ENCODE peak calls at places on chromosomes 13 and 19, in eight cellular contexts. E is frontal cortex; L is cardiac muscle cell; X is progenitor cell of endocrine pancreas; R is activated CD4-positive, alpha-beta T cell treated with anti-CD3 and anti-CD28 coated beads, Interleukin-2, amount 50 U/mL, for 24 hours; H is NCI-H1092; M is CD4-positive, CD25-positive, alpha-beta regulatory T cell; D is memory B cell. G is an unnamed sample.

GRCh38 chr19:5563941-5564612 is 3.7 kb downstream of the TINCR start:
- DNase-seq in E (no peak), L (no peak), X (no peak), R (no peak), H (no peak), M (no peak), D (no peak), G (no peak)

GRCh38 chr19:1258707-1259205 is 10.4 kb downstream of the MIDN start:
- DNase-seq in E (no peak), L (no peak), X (no peak), R (no peak), H (no peak), M (no peak), D (no peak), G (no peak)

GRCh38 chr13:64817721-64818120 is 2412.4 kb downstream of the PCDH9 start:
- DNase-seq in E (no peak), L (no peak), X (no peak), R (no peak), H (no peak), M (no peak), D (no peak), G (no peak)

GRCh38 chr19:31214086-31214485 is 135.2 kb downstream of the TSHZ3 start:
- DNase-seq in E (no peak), L (no peak), X (no peak), R (peak; percentile 59), H (no peak), M (peak; percentile 59), D (no peak), G (no peak)

GRCh38 chr19:39160889-39161672 is 35.5 kb downstream of the PAK4 start:
- DNase-seq in E (no peak), L (no peak), X (no peak), R (no peak), H (no peak), M (no peak), D (no peak), G (no peak)

GRCh38 chr13:58953638-58954037 is 1210.1 kb downstream of the DIAPH3 start:
- DNase-seq in E (no peak), L (no peak), X (no peak), R (no peak), H (no peak), M (no peak), D (no peak), G (no peak)

GRCh38 chr13:49533586-49534269 is 38.0 kb downstream of the PHF11 start:
- DNase-seq in E (no peak), L (no peak), X (no peak), R (no peak), H (no peak), M (no peak), D (no peak), G (no peak)

GRCh38 chr19:44141191-44142013 is at the start of gene ZNF234:
- DNase-seq in E (peak; percentile 88), L (peak; percentile 89), X (peak; percentile 65), R (peak; percentile 47), H (peak; percentile 46), M (peak; percentile 61), D (peak; percentile 45), G (peak; percentile 72)

GRCh38 chr19:35223856-35224505 is 4.6 kb downstream of the FAM187B start:
- DNase-seq in E (no peak), L (no peak), X (no peak), R (no peak), H (no peak), M (no peak), D (no peak), G (no peak)

GRCh38 chr13:104008571-104009435 is 942.6 kb upstream of the SLC10A2 start:
- DNase-seq in E (no peak), L (no peak), X (no peak), R (no peak), H (no peak), M (no peak), D (no peak), G (no peak)

GRCh38 chr19:16052353-16052752 is 23.9 kb upstream of the TPM4 start:
- DNase-seq in E (no peak), L (no peak), X (no peak), R (no peak), H (no peak), M (no peak), D (no peak), G (no peak)

GRCh38 chr19:55452381-55453325 is 8.8 kb downstream of the ISOC2 start:
- DNase-seq in E (peak; percentile 93), L (peak; percentile 91), X (peak; percentile 45), R (no peak), H (peak; percentile 80), M (peak; percentile 12), D (no peak), G (no peak)

GRCh38 chr19:45507864-45508680 is 793 bp downstream of the VASP start:
- DNase-seq in E (no peak), L (no peak), X (peak; percentile 47), R (no peak), H (no peak), M (peak; percentile 50), D (no peak), G (no peak)

GRCh38 chr19:35229601-35230000 is 1.1 kb upstream of the FAM187B start:
- DNase-seq in E (no peak), L (no peak), X (no peak), R (no peak), H (no peak), M (no peak), D (no peak), G (no peak)

GRCh38 chr19:17074628-17075034 is 621 bp downstream of the HAUS8 start:
- DNase-seq in E (no peak), L (no peak), X (no peak), R (no peak), H (no peak), M (no peak), D (no peak), G (no peak)

GRCh38 chr13:73258396-73258795 is 199.6 kb downstream of the KLF5 start:
- DNase-seq in E (no peak), L (no peak), X (no peak), R (no peak), H (no peak), M (no peak), D (no peak), G (no peak)

GRCh38 chr19:19337120-19337519 is 16.5 kb downstream of the MAU2 start:
- DNase-seq in E (no peak), L (no peak), X (no peak), R (no peak), H (no peak), M (no peak), D (no peak), G (no peak)

GRCh38 chr19:18063463-18063862 is 23.3 kb downstream of the IL12RB1 start:
- DNase-seq in E (no peak), L (peak; percentile 59), X (peak; percentile 23), R (no peak), H (no peak), M (no peak), D (no peak), G (no peak)

GRCh38 chr13:39510296-39510695 is 92.7 kb downstream of the LHFPL6 start:
- DNase-seq in E (no peak), L (no peak), X (no peak), R (no peak), H (peak; percentile 24), M (no peak), D (no peak), G (no peak)

GRCh38 chr19:58038688-58039204 is 4.9 kb downstream of the ZSCAN1 start:
- DNase-seq in E (no peak), L (peak; percentile 49), X (no peak), R (no peak), H (no peak), M (no peak), D (no peak), G (no peak)

GRCh38 chr13:19818223-19818842 is 35.6 kb upstream of the PSPC1 start:
- DNase-seq in E (no peak), L (peak; percentile 75), X (peak; percentile 70), R (peak; percentile 1), H (no peak), M (peak; percentile 3), D (peak; percentile 12), G (no peak)

GRCh38 chr13:56351041-56351440 is 789.7 kb upstream of the PRR20A start:
- DNase-seq in E (no peak), L (peak; percentile 0), X (no peak), R (no peak), H (no peak), M (no peak), D (no peak), G (no peak)

GRCh38 chr13:40206241-40207109 is 460.0 kb downstream of the FOXO1 start:
- DNase-seq in E (no peak), L (no peak), X (no peak), R (no peak), H (no peak), M (peak; percentile 11), D (peak; percentile 25), G (peak; percentile 25)

GRCh38 chr19:3324405-3324856 is 42.0 kb upstream of the NFIC start:
- DNase-seq in E (no peak), L (no peak), X (peak; percentile 57), R (peak; percentile 69), H (no peak), M (peak; percentile 53), D (peak; percentile 75), G (peak; percentile 48)

GRCh38 chr19:46271488-46272197 is 25.2 kb upstream of the HIF3A start:
- DNase-seq in E (no peak), L (no peak), X (no peak), R (no peak), H (no peak), M (no peak), D (no peak), G (no peak)

GRCh38 chr13:110653851-110654250 is 38.5 kb downstream of the NAXD start:
- DNase-seq in E (no peak), L (no peak), X (no peak), R (no peak), H (no peak), M (no peak), D (no peak), G (no peak)

GRCh38 chr19:40357655-40358054 is 9.2 kb downstream of the PLD3 start:
- DNase-seq in E (no peak), L (no peak), X (no peak), R (no peak), H (no peak), M (no peak), D (no peak), G (no peak)

GRCh38 chr13:50069255-50069654 is 54.0 kb downstream of the KCNRG start:
- DNase-seq in E (no peak), L (no peak), X (no peak), R (no peak), H (no peak), M (no peak), D (no peak), G (no peak)

GRCh38 chr13:23898101-23898500 is 799 bp upstream of the C1QTNF9B start:
- DNase-seq in E (no peak), L (no peak), X (no peak), R (no peak), H (no peak), M (no peak), D (no peak), G (no peak)

GRCh38 chr19:632228-633067 is 889 bp downstream of the POLRMT start:
- DNase-seq in E (no peak), L (peak; percentile 60), X (no peak), R (no peak), H (no peak), M (no peak), D (no peak), G (peak; percentile 88)

GRCh38 chr13:63855457-63856118 is 2439.9 kb upstream of the PCDH20 start:
- DNase-seq in E (no peak), L (peak; percentile 3), X (no peak), R (no peak), H (no peak), M (no peak), D (no peak), G (no peak)

GRCh38 chr19:19679176-19680073 is 10.8 kb downstream of the ZNF101 start:
- DNase-seq in E (no peak), L (no peak), X (no peak), R (no peak), H (no peak), M (no peak), D (no peak), G (no peak)

GRCh38 chr19:49613374-49613773 is 22.4 kb downstream of the PRR12 start:
- DNase-seq in E (no peak), L (no peak), X (no peak), R (no peak), H (no peak), M (no peak), D (no peak), G (no peak)

GRCh38 chr19:41532526-41532925 is 43.4 kb upstream of the CEACAM21 start:
- DNase-seq in E (no peak), L (no peak), X (no peak), R (no peak), H (no peak), M (no peak), D (no peak), G (no peak)

G was measured in GM12892.